ENCODE peak calls at places on chromosomes 3 and 15, in nine cellular contexts. M is posterior cingulate gyrus; U is HFFc6; C is GF-D8; F is ACHN; P is GM18507; A is central memory CD4-positive, alpha-beta T cell; G is AG09319; W is heart left ventricle. B is an unnamed sample.

GRCh38 chr3:124671123-124671522 is 59.1 kb upstream of the UMPS start:
- DNase-seq in C (peak; percentile 13), M (no peak), A (peak; percentile 26), W (no peak), P (no peak), F (no peak), U (no peak), G (no peak), B (no peak)

GRCh38 chr3:135213213-135213612 is 418.2 kb downstream of the EPHB1 start:
- DNase-seq in C (no peak), G (no peak), A (no peak), M (no peak), W (no peak), P (no peak), U (no peak), F (no peak), B (no peak)

GRCh38 chr3:27325419-27325818 is 43.8 kb downstream of the NEK10 start:
- DNase-seq in F (no peak), U (no peak), P (no peak), G (no peak), M (no peak), A (no peak), C (no peak), W (no peak), B (no peak)

GRCh38 chr15:76332796-76333195 is 3.8 kb upstream of the ISL2 start:
- DNase-seq in C (no peak), U (no peak), M (no peak), A (no peak), W (no peak), F (no peak), G (no peak), P (no peak), B (no peak)

GRCh38 chr3:99505646-99506269 is 132.6 kb upstream of the COL8A1 start:
- DNase-seq in P (peak; percentile 42), M (no peak), U (peak; percentile 92), G (peak; percentile 87), A (no peak), F (peak; percentile 41), W (peak; percentile 62), C (no peak), B (no peak)

GRCh38 chr3:126149256-126149902 is 31.0 kb downstream of the ALDH1L1 start:
- DNase-seq in C (no peak), G (no peak), P (no peak), F (no peak), A (no peak), M (no peak), W (no peak), U (no peak), B (no peak)

GRCh38 chr3:126473292-126474168 is 2.2 kb downstream of the ZXDC start:
- DNase-seq in P (no peak), G (no peak), A (no peak), W (peak; percentile 12), C (peak; percentile 25), U (no peak), M (no peak), F (no peak), B (no peak)

GRCh38 chr15:79433610-79434009 is 1.5 kb downstream of the MINAR1 start:
- DNase-seq in G (no peak), W (no peak), P (no peak), C (no peak), F (no peak), A (no peak), U (no peak), M (no peak), B (no peak)

GRCh38 chr15:46080018-46080417 is 445.2 kb downstream of the SQOR start:
- DNase-seq in P (no peak), U (no peak), W (no peak), C (no peak), A (no peak), G (no peak), F (no peak), M (no peak), B (no peak)

GRCh38 chr15:47717036-47717611 is at the start of gene SEMA6D:
- DNase-seq in A (no peak), C (no peak), M (peak; percentile 93), W (peak; percentile 89), F (peak; percentile 40), P (no peak), G (peak; percentile 71), U (peak; percentile 64), B (peak; percentile 58)

GRCh38 chr15:47607750-47608149 is 109.6 kb upstream of the SEMA6D start:
- DNase-seq in C (no peak), P (no peak), W (no peak), A (no peak), U (no peak), M (no peak), G (no peak), F (no peak), B (peak; percentile 44)

GRCh38 chr3:13026534-13026933 is 46.7 kb downstream of the IQSEC1 start:
- DNase-seq in G (no peak), W (no peak), P (no peak), F (no peak), A (no peak), U (no peak), C (no peak), M (peak; percentile 51), B (no peak)

GRCh38 chr3:37229291-37229690 is 54.9 kb upstream of the LRRFIP2 start:
- DNase-seq in G (no peak), F (no peak), U (no peak), M (no peak), A (no peak), W (no peak), C (no peak), P (no peak), B (no peak)

B was measured in adrenal gland.